ENCODE peak calls at places on chromosome 12, in four cellular contexts. C, P, N and G are unnamed samples.

GRCh38 chr12:56451147-56451546 is 1.9 kb upstream of the TIMELESS start:
- DNase-seq in C (no peak), P (no peak), N (no peak), G (no peak)

GRCh38 chr12:50574621-50575348 is 70.0 kb downstream of the DIP2B start:
- DNase-seq in C (no peak), P (no peak), N (no peak), G (no peak)

GRCh38 chr12:52389313-52390207 is 4.1 kb upstream of the KRT84 start:
- DNase-seq in C (no peak), P (peak), N (no peak), G (no peak)

GRCh38 chr12:103470664-103471063 is 25.1 kb downstream of the C12orf42 start:
- DNase-seq in C (no peak), P (no peak), N (no peak), G (peak)

GRCh38 chr12:116537149-116537904 is 21.9 kb upstream of the MAP1LC3B2 start:
- DNase-seq in C (no peak), P (no peak), N (peak), G (no peak)

GRCh38 chr12:109827566-109828550 is 5.3 kb downstream of the TRPV4 start:
- DNase-seq in C (no peak), P (peak), N (peak), G (no peak)

GRCh38 chr12:40188558-40189320 is 36.1 kb upstream of the LRRK2 start:
- DNase-seq in C (no peak), P (no peak), N (no peak), G (peak)

GRCh38 chr12:53004178-53004577 is 2.1 kb upstream of the EIF4B start:
- DNase-seq in C (no peak), P (no peak), N (no peak), G (no peak)

GRCh38 chr12:121159467-121160307 is 27.0 kb downstream of the P2RX7 start:
- DNase-seq in C (no peak), P (no peak), N (no peak), G (peak)

GRCh38 chr12:38921025-38921677 is 15.8 kb upstream of the CPNE8 start:
- DNase-seq in C (no peak), P (no peak), N (peak), G (peak)

GRCh38 chr12:18681818-18682217 is 56.0 kb downstream of the PLCZ1 start:
- DNase-seq in C (no peak), P (no peak), N (no peak), G (no peak)

GRCh38 chr12:18139989-18140596 is 50.1 kb upstream of the RERGL start:
- DNase-seq in C (no peak), P (no peak), N (no peak), G (peak)

GRCh38 chr12:124475295-124476010 is 92.0 kb downstream of the NCOR2 start:
- DNase-seq in C (no peak), P (no peak), N (no peak), G (no peak)

GRCh38 chr12:111011999-111012600 is 91.7 kb upstream of the MYL2 start:
- DNase-seq in C (no peak), P (no peak), N (no peak), G (no peak)

GRCh38 chr12:77220586-77220985 is 155.2 kb upstream of the E2F7 start:
- DNase-seq in C (no peak), P (no peak), N (no peak), G (no peak)

GRCh38 chr12:109716512-109717389 is 3.1 kb downstream of the FAM222A start:
- DNase-seq in C (no peak), P (peak), N (peak), G (no peak)

GRCh38 chr12:69405466-69405865 is 45.9 kb downstream of the YEATS4 start:
- DNase-seq in C (peak), P (no peak), N (no peak), G (no peak)

GRCh38 chr12:69406217-69406616 is 46.7 kb downstream of the YEATS4 start:
- DNase-seq in C (no peak), P (no peak), N (no peak), G (no peak)

GRCh38 chr12:69412655-69413054 is 53.1 kb downstream of the YEATS4 start:
- DNase-seq in C (no peak), P (no peak), N (no peak), G (no peak)

GRCh38 chr12:69415471-69416275 is 54.5 kb upstream of the FRS2 start:
- DNase-seq in C (peak), P (peak), N (peak), G (peak)

DNA sequence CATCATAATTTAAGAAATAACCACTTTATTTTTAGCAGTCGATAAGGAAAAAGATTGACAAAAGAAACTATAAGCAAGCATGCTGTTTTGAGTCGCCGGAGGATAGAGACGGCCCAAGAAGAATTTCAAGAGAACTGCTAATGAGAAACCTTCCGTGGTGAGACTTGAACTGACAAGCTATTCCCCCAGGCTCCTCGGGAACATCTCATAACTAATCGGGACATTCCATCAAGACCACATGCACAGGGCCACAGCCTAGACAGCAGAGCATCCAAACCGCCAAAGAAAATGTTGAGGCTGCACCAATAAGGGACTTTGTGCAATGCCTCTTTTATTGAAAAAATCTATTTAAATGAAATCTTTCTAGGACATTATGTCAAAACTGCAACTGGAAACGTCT is 51.0 kb downstream of the YEATS4 start:
- DNase-seq in C (no peak), P (no peak), N (no peak), G (no peak)
- TF ChIP-seq CTCF in C (no peak), P (no peak), N (no peak), G (no peak)

GRCh38 chr12:27838543-27838942 is 58.5 kb upstream of the MANSC4 start:
- DNase-seq in C (no peak), P (no peak), N (no peak), G (no peak)

GRCh38 chr12:27843714-27844245 is 63.7 kb upstream of the MANSC4 start:
- DNase-seq in C (no peak), P (no peak), N (no peak), G (no peak)

GRCh38 chr12:27844427-27845090 is 64.5 kb upstream of the MANSC4 start:
- DNase-seq in C (no peak), P (no peak), N (no peak), G (no peak)

GRCh38 chr12:27841392-27841882 is 61.4 kb upstream of the MANSC4 start:
- DNase-seq in C (no peak), P (no peak), N (no peak), G (no peak)

DNA sequence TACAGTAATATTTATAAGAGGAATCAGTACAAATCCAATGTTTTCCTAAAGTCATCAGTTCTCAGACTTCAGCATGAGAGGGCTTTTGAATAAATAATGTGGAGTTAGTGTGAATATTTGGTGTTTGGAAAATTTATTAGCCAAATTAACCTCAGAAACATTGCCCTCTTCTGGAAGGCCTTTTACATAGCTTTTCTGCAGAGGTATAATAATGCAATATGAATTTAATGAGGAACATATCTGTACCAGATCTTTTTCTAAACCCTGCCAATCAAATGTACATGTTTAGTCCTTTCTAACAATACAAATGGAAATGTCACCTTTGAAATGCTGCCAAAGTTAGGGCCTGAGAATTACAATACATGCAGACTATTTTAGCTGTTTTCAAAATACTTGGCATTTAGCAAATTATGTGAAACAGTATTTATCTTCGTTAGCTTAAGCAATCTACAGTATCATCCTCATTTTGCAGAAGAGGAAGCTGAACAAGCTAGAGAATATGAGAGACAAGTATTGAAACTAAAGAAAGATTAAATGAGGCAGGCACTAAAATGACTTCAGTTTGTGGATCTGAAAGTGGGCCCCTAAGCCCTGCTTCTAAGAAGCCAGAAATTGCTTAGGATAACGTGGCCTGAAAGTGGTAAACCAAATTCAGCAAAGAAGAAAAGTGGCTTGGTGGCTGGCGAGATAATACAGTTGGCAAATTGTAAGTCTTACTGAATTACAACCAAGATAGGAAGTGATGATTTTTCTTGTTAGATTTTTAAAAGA is 60.4 kb upstream of the MANSC4 start:
- DNase-seq in C (no peak), P (no peak), N (no peak), G (peak)
- TF ChIP-seq CTCF in C (no peak), P (no peak), N (no peak), G (peak)

DNA sequence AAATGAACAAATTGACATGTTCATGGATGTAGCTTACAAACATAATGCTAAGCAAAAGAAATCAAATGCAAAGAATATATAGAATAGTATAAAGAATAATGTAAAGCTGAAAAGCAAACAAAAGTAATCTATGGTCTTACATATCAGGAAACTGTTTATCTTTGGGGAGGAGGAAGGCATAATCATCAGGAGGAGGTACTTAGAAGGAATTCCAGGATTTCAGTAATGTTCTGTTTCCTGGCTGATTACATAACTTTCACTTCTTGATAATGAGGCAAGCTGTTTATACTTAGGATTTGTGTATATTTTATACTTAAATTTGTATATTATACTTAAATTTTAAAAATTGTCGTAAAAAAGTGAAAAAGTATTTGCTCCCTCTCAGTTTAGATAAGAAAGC is 6.7 kb upstream of the TMBIM4 start:
- DNase-seq in C (no peak), P (no peak), N (no peak), G (no peak)
- TF ChIP-seq CTCF in C (no peak), P (no peak), N (no peak), G (no peak)

DNA sequence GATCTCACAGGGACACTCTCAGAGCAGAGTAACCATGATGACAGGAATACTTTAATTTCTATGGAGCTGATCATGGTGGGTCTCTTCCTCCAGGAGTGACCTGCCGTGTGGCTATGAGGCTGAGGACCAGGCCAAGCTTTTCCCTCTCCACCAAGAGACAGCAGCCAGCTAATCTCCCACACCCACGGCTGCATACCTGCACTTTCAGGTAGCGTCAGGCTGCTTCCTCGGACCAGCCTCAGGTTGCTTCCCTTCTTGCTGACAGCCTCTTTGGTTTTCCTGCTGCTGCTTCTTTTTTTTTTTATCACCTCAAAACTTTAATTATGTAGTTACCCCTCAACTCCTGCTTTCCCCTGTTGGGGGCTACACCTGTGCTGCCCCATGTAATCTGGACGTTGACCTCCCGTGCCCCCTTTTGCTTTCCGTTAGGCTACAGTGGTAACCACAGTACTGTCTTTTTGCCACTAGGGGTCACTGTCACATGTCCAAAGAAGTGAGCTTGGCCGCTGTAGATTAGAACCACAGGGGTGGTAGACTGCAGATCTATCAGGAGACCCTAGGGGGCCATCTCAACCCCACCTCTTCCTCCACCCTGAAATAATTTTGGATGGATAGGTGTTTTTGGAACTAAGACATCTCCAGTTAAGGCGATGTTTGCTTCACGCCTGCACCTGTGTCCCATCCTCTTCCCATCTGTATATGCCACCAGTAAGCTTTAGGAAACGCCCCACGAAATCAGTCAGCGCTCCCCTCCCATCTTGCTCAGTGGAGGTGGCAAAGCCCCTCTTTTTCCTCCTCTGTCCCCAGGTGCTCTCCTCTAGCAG is 7.8 kb upstream of the PIP4K2C start:
- DNase-seq in C (peak), P (peak), N (peak), G (peak)
- TF ChIP-seq CTCF in C (peak), P (peak), N (peak), G (peak)

DNA sequence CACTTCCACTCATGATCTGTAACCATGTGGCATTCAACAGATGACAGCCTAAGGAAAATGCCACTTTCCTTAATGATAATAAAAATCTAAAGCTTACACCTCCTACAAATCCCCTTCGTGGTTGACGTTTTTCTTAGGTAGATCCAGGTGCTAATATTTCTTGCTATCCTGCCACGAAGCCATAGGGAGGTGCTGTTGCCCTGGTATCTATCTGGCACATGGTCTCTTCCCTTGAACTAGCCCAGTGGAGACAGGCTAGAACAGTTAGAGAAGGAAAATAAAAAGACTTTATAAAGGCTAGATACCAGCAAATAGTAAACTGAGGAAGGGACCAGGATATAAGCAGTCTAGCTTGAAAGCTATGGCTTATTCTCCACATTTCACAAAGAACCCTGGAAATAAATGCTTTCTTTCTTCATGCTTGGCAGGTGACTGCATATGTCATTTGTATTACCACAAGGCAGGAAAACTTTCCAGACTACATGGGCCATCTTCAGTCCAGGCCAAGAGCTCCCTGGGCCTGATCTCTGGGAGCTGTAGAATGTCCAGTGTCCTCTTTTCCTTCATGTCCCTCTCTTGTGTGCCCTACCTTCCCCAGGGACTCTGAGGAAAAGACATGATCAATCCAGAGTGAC is 15.3 kb downstream of the SPIC start:
- DNase-seq in C (no peak), P (no peak), N (peak), G (peak)
- TF ChIP-seq CTCF in C (no peak), P (no peak), N (peak), G (peak)